ENCODE peak calls at places on chromosome 10, in nine cellular contexts. F is activated naive CD8-positive, alpha-beta T cell treated with anti-CD3 and anti-CD28 coated beads, Interleukin-2, amount 50 U/mL, for 24 hours; L is RPMI7951; P is GM20000; V is stimulated activated CD4-positive, alpha-beta T cell treated with anti-CD3 and anti-CD28 coated beads, Interleukin-4, amount 100 ng/mL, for 24 hours; U is activated CD4-positive, alpha-beta T cell treated with anti-CD3 and anti-CD28 coated beads, Interleukin-2, amount 10 ng/mL, durations not matched to agents 7 days and 5 days; B is WTC11; O is left ventricle myocardium inferior; D is pancreas. E is an unnamed sample.

GRCh38 chr10:91864744-91865143 is 44.5 kb downstream of the FGFBP3 start:
- DNase-seq in F (no peak), B (no peak), P (no peak), U (no peak), L (no peak), D (no peak), V (no peak), O (no peak), E (no peak)

GRCh38 chr10:32298066-32298812 is 48.7 kb downstream of the EPC1 start:
- DNase-seq in D (no peak), B (no peak), U (no peak), P (no peak), O (no peak), V (no peak), F (no peak), L (peak), E (no peak)

GRCh38 chr10:126647116-126647515 is 23.4 kb downstream of the C10orf90 start:
- DNase-seq in D (no peak), V (no peak), P (no peak), L (no peak), O (no peak), B (no peak), F (no peak), U (no peak), E (no peak)

GRCh38 chr10:88095291-88095721 is 231.9 kb downstream of the PTEN start:
- DNase-seq in O (no peak), B (no peak), L (no peak), D (no peak), V (no peak), U (no peak), P (no peak), F (no peak), E (no peak)

GRCh38 chr10:119103687-119104652 is at the start of gene DENND10:
- DNase-seq in V (peak), L (peak), D (peak), U (peak), B (peak), P (peak), O (peak), F (peak), E (peak)

GRCh38 chr10:103915794-103916193 is 2.2 kb downstream of the STN1 start:
- DNase-seq in B (no peak), P (peak), O (no peak), F (peak), V (no peak), L (no peak), D (no peak), U (peak), E (no peak)

GRCh38 chr10:77403761-77404160 is 233.8 kb downstream of the KCNMA1 start:
- DNase-seq in L (no peak), U (no peak), P (no peak), O (no peak), B (no peak), F (no peak), V (no peak), D (no peak), E (no peak)

GRCh38 chr10:73281097-73281496 is 28.7 kb upstream of the MRPS16 start:
- DNase-seq in U (no peak), V (no peak), L (no peak), D (no peak), P (no peak), B (no peak), O (no peak), F (no peak), E (no peak)

GRCh38 chr10:122042836-122043235 is 53.9 kb downstream of the TACC2 start:
- DNase-seq in P (no peak), L (no peak), F (no peak), V (no peak), O (no peak), D (no peak), U (no peak), B (no peak), E (no peak)

GRCh38 chr10:57992321-57993077 is 275.2 kb downstream of the IPMK start:
- DNase-seq in F (no peak), U (no peak), B (peak), L (peak), P (no peak), V (no peak), O (no peak), D (peak), E (no peak)

GRCh38 chr10:95400789-95401188 is 110.0 kb upstream of the PDLIM1 start:
- DNase-seq in P (no peak), L (no peak), V (no peak), O (no peak), F (no peak), B (no peak), U (no peak), D (no peak), E (no peak)

GRCh38 chr10:55058800-55059199 is 257.8 kb upstream of the PCDH15 start:
- DNase-seq in P (no peak), F (no peak), O (no peak), V (no peak), D (no peak), B (no peak), U (no peak), L (no peak), E (no peak)

GRCh38 chr10:116741391-116742351 is 695 bp downstream of the HSPA12A start:
- DNase-seq in L (no peak), P (no peak), O (peak), F (no peak), D (peak), V (no peak), B (peak), U (no peak), E (no peak)

GRCh38 chr10:124647421-124648130 is 96.6 kb downstream of the FAM53B start:
- DNase-seq in L (peak), P (peak), U (peak), V (peak), F (peak), O (peak), B (no peak), D (no peak), E (no peak)

GRCh38 chr10:70515035-70515702 is 36.6 kb downstream of the PALD1 start:
- DNase-seq in P (no peak), O (no peak), L (no peak), V (no peak), U (no peak), F (no peak), D (no peak), B (no peak), E (no peak)

GRCh38 chr10:23338155-23338828 is 6.3 kb downstream of the C10orf67 start:
- DNase-seq in U (no peak), D (peak), O (no peak), L (peak), F (no peak), P (no peak), B (peak), V (no peak), E (no peak)

GRCh38 chr10:8023851-8024250 is 30.6 kb upstream of the GATA3 start:
- DNase-seq in D (no peak), P (no peak), U (no peak), F (no peak), V (no peak), L (no peak), B (no peak), O (no peak), E (no peak)

GRCh38 chr10:62815373-62816111 is 624 bp downstream of the EGR2 start:
- DNase-seq in L (peak), D (peak), V (peak), U (peak), P (no peak), B (no peak), O (no peak), F (peak), E (no peak)

GRCh38 chr10:58424176-58424575 is 39.0 kb downstream of the TFAM start:
- DNase-seq in V (no peak), P (no peak), B (no peak), L (peak), U (no peak), O (no peak), F (no peak), D (no peak), E (no peak)

GRCh38 chr10:119634219-119634544 is 17.0 kb upstream of the BAG3 start:
- DNase-seq in V (no peak), B (no peak), D (no peak), O (no peak), L (no peak), U (no peak), F (no peak), P (no peak), E (no peak)

GRCh38 chr10:122164028-122164601 is 107.0 kb upstream of the BTBD16 start:
- DNase-seq in P (no peak), F (no peak), V (no peak), D (no peak), O (no peak), B (no peak), L (peak), U (no peak), E (no peak)

GRCh38 chr10:58757352-58758071 is 244.8 kb downstream of the BICC1 start:
- DNase-seq in O (no peak), B (no peak), P (no peak), V (no peak), U (no peak), L (peak), F (no peak), D (no peak), E (no peak)

GRCh38 chr10:110667620-110668343 is 23.6 kb downstream of the RBM20 start:
- DNase-seq in U (no peak), D (no peak), B (peak), V (no peak), P (no peak), L (no peak), O (no peak), F (no peak), E (no peak)

GRCh38 chr10:2716596-2716995 is 350.8 kb upstream of the PFKP start:
- DNase-seq in B (no peak), V (no peak), D (no peak), L (no peak), P (no peak), F (no peak), U (no peak), O (no peak), E (no peak)

GRCh38 chr10:78571916-78572315 is 496.9 kb upstream of the ZMIZ1 start:
- DNase-seq in O (no peak), F (no peak), D (no peak), L (no peak), U (no peak), B (no peak), V (no peak), P (no peak), E (no peak)

GRCh38 chr10:112958275-112958995 is 8.4 kb downstream of the TCF7L2 start:
- DNase-seq in U (no peak), O (no peak), B (no peak), L (peak), D (no peak), P (no peak), V (no peak), F (no peak), E (no peak)

GRCh38 chr10:29926649-29927048 is 132.7 kb downstream of the JCAD start:
- DNase-seq in D (no peak), L (peak), U (no peak), P (no peak), O (no peak), F (no peak), V (no peak), B (peak), E (no peak)

GRCh38 chr10:118956253-118957140 is 73.0 kb upstream of the NANOS1 start:
- DNase-seq in U (no peak), O (peak), D (no peak), L (no peak), P (no peak), V (no peak), B (no peak), F (no peak), E (no peak)

GRCh38 chr10:116113721-116114501 is 159.1 kb downstream of the GFRA1 start:
- DNase-seq in D (no peak), L (peak), B (no peak), U (no peak), F (no peak), P (no peak), V (no peak), O (no peak), E (no peak)

GRCh38 chr10:48455392-48456151 is 149.1 kb downstream of the MAPK8 start:
- DNase-seq in V (no peak), U (no peak), B (no peak), L (no peak), O (no peak), P (peak), F (no peak), D (no peak), E (no peak)